ENCODE peak calls at places on chromosome 13, in four cellular contexts. G is stimulated activated CD4-positive, alpha-beta T cell treated with anti-CD3 and anti-CD28 coated beads, Interleukin-1b, Interleukin-23, amount 100 ng/mL, for 1 hour; B is K562; T is H54. M is an unnamed sample.

GRCh38 chr13:76293346-76293745 is 592.9 kb downstream of the KCTD12 start:
- DNase-seq in G (no peak), B (no peak), T (no peak), M (no peak)

GRCh38 chr13:29474991-29475390 is 120.5 kb downstream of the SLC7A1 start:
- DNase-seq in G (no peak), B (no peak), T (no peak), M (no peak)

GRCh38 chr13:84925443-84925842 is 873.8 kb downstream of the SLITRK6 start:
- DNase-seq in G (no peak), B (no peak), T (peak), M (no peak)

GRCh38 chr13:20499986-20500385 is 25.7 kb downstream of the CRYL1 start:
- DNase-seq in G (no peak), B (no peak), T (no peak), M (no peak)

GRCh38 chr13:28401303-28402056 is 93.4 kb downstream of the FLT1 start:
- DNase-seq in G (no peak), B (peak), T (no peak), M (no peak)

GRCh38 chr13:64817721-64818120 is 2412.4 kb downstream of the PCDH9 start:
- DNase-seq in G (no peak), B (no peak), T (no peak), M (no peak)

GRCh38 chr13:39253774-39254173 is 215.5 kb downstream of the NHLRC3 start:
- DNase-seq in G (no peak), B (no peak), T (no peak), M (no peak)

GRCh38 chr13:40613192-40613818 is 53.1 kb downstream of the FOXO1 start:
- DNase-seq in G (no peak), B (no peak), T (no peak), M (no peak)

GRCh38 chr13:45393941-45394570 is 24.1 kb downstream of the SLC25A30 start:
- DNase-seq in G (no peak), B (peak), T (peak), M (peak)

GRCh38 chr13:88246239-88246638 is 575.1 kb downstream of the SLITRK5 start:
- DNase-seq in G (no peak), B (no peak), T (no peak), M (no peak)

GRCh38 chr13:22108283-22108897 is 437.5 kb downstream of the FGF9 start:
- DNase-seq in G (no peak), B (no peak), T (no peak), M (no peak)

GRCh38 chr13:94413545-94413944 is 65.9 kb downstream of the DCT start:
- DNase-seq in G (no peak), B (no peak), T (no peak), M (no peak)

GRCh38 chr13:77779461-77780272 is 82.2 kb downstream of the SLAIN1 start:
- DNase-seq in G (no peak), B (peak), T (no peak), M (no peak)

GRCh38 chr13:64540468-64540867 is 2689.7 kb downstream of the PCDH9 start:
- DNase-seq in G (no peak), B (no peak), T (no peak), M (no peak)

GRCh38 chr13:95355491-95355890 is 54.2 kb upstream of the ABCC4 start:
- DNase-seq in G (no peak), B (no peak), T (peak), M (no peak)

GRCh38 chr13:30676672-30677071 is 58.7 kb upstream of the ALOX5AP start:
- DNase-seq in G (no peak), B (peak), T (peak), M (peak)

GRCh38 chr13:29594310-29594709 is 1.2 kb downstream of the SLC7A1 start:
- DNase-seq in G (no peak), B (peak), T (peak), M (peak)

GRCh38 chr13:40362502-40362901 is 303.9 kb downstream of the FOXO1 start:
- DNase-seq in G (no peak), B (no peak), T (no peak), M (no peak)

GRCh38 chr13:98853791-98854191 is 101.3 kb upstream of the SLC15A1 start:
- DNase-seq in G (peak), B (no peak), T (no peak), M (no peak)

GRCh38 chr13:109715902-109716301 is 70.5 kb downstream of the IRS2 start:
- DNase-seq in G (no peak), B (peak), T (no peak), M (no peak)

GRCh38 chr13:45398862-45399261 is 19.3 kb downstream of the SLC25A30 start:
- DNase-seq in G (no peak), B (no peak), T (no peak), M (no peak)

GRCh38 chr13:42969558-42970172 is 22.4 kb downstream of the EPSTI1 start:
- DNase-seq in G (peak), B (peak), T (peak), M (peak)

GRCh38 chr13:51733656-51734334 is 70.2 kb downstream of the DHRS12 start:
- DNase-seq in G (no peak), B (no peak), T (no peak), M (peak)

GRCh38 chr13:29472317-29472961 is 123.0 kb downstream of the SLC7A1 start:
- DNase-seq in G (peak), B (peak), T (peak), M (peak)

GRCh38 chr13:111337206-111337605 is 16.8 kb downstream of the TEX29 start:
- DNase-seq in G (no peak), B (no peak), T (peak), M (no peak)

M was measured in HuH-7.